ENCODE peak calls at places on chromosomes 2 and 18, in four cellular contexts. One of them, this sample, is unnamed.

GRCh38 chr2:53104263-53104662 is 663.3 kb upstream of the CHAC2 start:
- DNase-seq in left lung: no peak
- DNase-seq in cardiac fibroblast: peak
- DNase-seq in tibial artery: no peak
- DNase-seq in this sample: no peak

GRCh38 chr2:231364061-231364460 is 31.4 kb upstream of the B3GNT7 start:
- DNase-seq in left lung: no peak
- DNase-seq in cardiac fibroblast: no peak
- DNase-seq in tibial artery: peak
- DNase-seq in this sample: no peak

GRCh38 chr18:31072175-31072574 is 29.6 kb upstream of the DSC3 start:
- DNase-seq in left lung: no peak
- DNase-seq in cardiac fibroblast: no peak
- DNase-seq in tibial artery: no peak
- DNase-seq in this sample: no peak

GRCh38 chr2:195094330-195094729 is 562.7 kb upstream of the SLC39A10 start:
- DNase-seq in left lung: no peak
- DNase-seq in cardiac fibroblast: no peak
- DNase-seq in tibial artery: no peak
- DNase-seq in this sample: no peak

GRCh38 chr2:156473445-156473844 is 37.3 kb downstream of the GPD2 start:
- DNase-seq in left lung: no peak
- DNase-seq in cardiac fibroblast: no peak
- DNase-seq in tibial artery: no peak
- DNase-seq in this sample: no peak

GRCh38 chr2:237691200-237691907 is 64.0 kb downstream of the LRRFIP1 start:
- DNase-seq in left lung: no peak
- DNase-seq in cardiac fibroblast: no peak
- DNase-seq in tibial artery: no peak
- DNase-seq in this sample: peak

GRCh38 chr2:22486343-22486742 is 898.6 kb upstream of the KLHL29 start:
- DNase-seq in left lung: peak
- DNase-seq in cardiac fibroblast: no peak
- DNase-seq in tibial artery: no peak
- DNase-seq in this sample: no peak

GRCh38 chr2:207330912-207331311 is 165.2 kb upstream of the KLF7 start:
- DNase-seq in left lung: peak
- DNase-seq in cardiac fibroblast: peak
- DNase-seq in tibial artery: no peak
- DNase-seq in this sample: no peak

GRCh38 chr18:32469691-32470131 is 971 bp downstream of the GAREM1 start:
- DNase-seq in left lung: no peak
- DNase-seq in cardiac fibroblast: peak
- DNase-seq in tibial artery: no peak
- DNase-seq in this sample: no peak

GRCh38 chr2:40584432-40584831 is 132.5 kb upstream of the SLC8A1 start:
- DNase-seq in left lung: no peak
- DNase-seq in cardiac fibroblast: no peak
- DNase-seq in tibial artery: no peak
- DNase-seq in this sample: no peak

GRCh38 chr2:237418300-237418699 is 4.3 kb upstream of the COL6A3 start:
- DNase-seq in left lung: no peak
- DNase-seq in cardiac fibroblast: peak
- DNase-seq in tibial artery: no peak
- DNase-seq in this sample: no peak

GRCh38 chr18:46264255-46264654 is 160.1 kb downstream of the HAUS1 start:
- DNase-seq in left lung: no peak
- DNase-seq in cardiac fibroblast: peak
- DNase-seq in tibial artery: no peak
- DNase-seq in this sample: no peak

GRCh38 chr18:59915606-59916005 is 15.8 kb downstream of the PMAIP1 start:
- DNase-seq in left lung: no peak
- DNase-seq in cardiac fibroblast: no peak
- DNase-seq in tibial artery: no peak
- DNase-seq in this sample: no peak

GRCh38 chr2:45840481-45840880 is 189.0 kb downstream of the PRKCE start:
- DNase-seq in left lung: no peak
- DNase-seq in cardiac fibroblast: no peak
- DNase-seq in tibial artery: no peak
- DNase-seq in this sample: no peak

GRCh38 chr18:80247403-80247916 is at the start of gene PARD6G:
- DNase-seq in left lung: peak
- DNase-seq in cardiac fibroblast: peak
- DNase-seq in tibial artery: peak
- DNase-seq in this sample: peak

GRCh38 chr2:200322607-200323006 is 16.1 kb downstream of the SPATS2L start:
- DNase-seq in left lung: no peak
- DNase-seq in cardiac fibroblast: no peak
- DNase-seq in tibial artery: no peak
- DNase-seq in this sample: no peak

GRCh38 chr2:85907671-85908157 is 18.9 kb upstream of the ST3GAL5 start:
- DNase-seq in left lung: no peak
- DNase-seq in cardiac fibroblast: peak
- DNase-seq in tibial artery: no peak
- DNase-seq in this sample: no peak

GRCh38 chr2:58089081-58089480 is 42.5 kb downstream of the VRK2 start:
- DNase-seq in left lung: no peak
- DNase-seq in cardiac fibroblast: no peak
- DNase-seq in tibial artery: no peak
- DNase-seq in this sample: no peak

GRCh38 chr2:45533771-45534170 is 77.3 kb downstream of the SRBD1 start:
- DNase-seq in left lung: no peak
- DNase-seq in cardiac fibroblast: no peak
- DNase-seq in tibial artery: no peak
- DNase-seq in this sample: no peak

GRCh38 chr2:2645162-2645855 is 314.2 kb upstream of the MYT1L start:
- DNase-seq in left lung: no peak
- DNase-seq in cardiac fibroblast: no peak
- DNase-seq in tibial artery: peak
- DNase-seq in this sample: no peak

GRCh38 chr2:105257981-105258380 is 16.4 kb downstream of the GPR45 start:
- DNase-seq in left lung: no peak
- DNase-seq in cardiac fibroblast: no peak
- DNase-seq in tibial artery: no peak
- DNase-seq in this sample: no peak

GRCh38 chr2:95670686-95671085 is 78.9 kb downstream of the TRIM43 start:
- DNase-seq in left lung: no peak
- DNase-seq in cardiac fibroblast: no peak
- DNase-seq in tibial artery: no peak
- DNase-seq in this sample: no peak

GRCh38 chr2:236972491-236973379 is 113.0 kb upstream of the COPS8 start:
- DNase-seq in left lung: no peak
- DNase-seq in cardiac fibroblast: peak
- DNase-seq in tibial artery: no peak
- DNase-seq in this sample: no peak

GRCh38 chr18:63762518-63762917 is 12.7 kb upstream of the SERPINB7 start:
- DNase-seq in left lung: no peak
- DNase-seq in cardiac fibroblast: peak
- DNase-seq in tibial artery: no peak
- DNase-seq in this sample: no peak

GRCh38 chr2:125281242-125281641 is 1256.2 kb downstream of the CNTNAP5 start:
- DNase-seq in left lung: no peak
- DNase-seq in cardiac fibroblast: no peak
- DNase-seq in tibial artery: no peak
- DNase-seq in this sample: no peak

GRCh38 chr2:143948710-143949109 is 571.2 kb downstream of the ZEB2 start:
- DNase-seq in left lung: no peak
- DNase-seq in cardiac fibroblast: no peak
- DNase-seq in tibial artery: no peak
- DNase-seq in this sample: no peak

GRCh38 chr2:80364511-80365212 is 60.1 kb upstream of the LRRTM1 start:
- DNase-seq in left lung: no peak
- DNase-seq in cardiac fibroblast: no peak
- DNase-seq in tibial artery: no peak
- DNase-seq in this sample: no peak

GRCh38 chr2:45494275-45494977 is 116.6 kb downstream of the SRBD1 start:
- DNase-seq in left lung: no peak
- DNase-seq in cardiac fibroblast: peak
- DNase-seq in tibial artery: no peak
- DNase-seq in this sample: peak

GRCh38 chr18:36761186-36761698 is 67.6 kb downstream of the TPGS2 start:
- DNase-seq in left lung: no peak
- DNase-seq in cardiac fibroblast: no peak
- DNase-seq in tibial artery: no peak
- DNase-seq in this sample: no peak
- TF ChIP-seq CTCF in left lung: no peak
- TF ChIP-seq CTCF in cardiac fibroblast: no peak
- TF ChIP-seq CTCF in tibial artery: no peak
- TF ChIP-seq CTCF in this sample: no peak

DNA sequence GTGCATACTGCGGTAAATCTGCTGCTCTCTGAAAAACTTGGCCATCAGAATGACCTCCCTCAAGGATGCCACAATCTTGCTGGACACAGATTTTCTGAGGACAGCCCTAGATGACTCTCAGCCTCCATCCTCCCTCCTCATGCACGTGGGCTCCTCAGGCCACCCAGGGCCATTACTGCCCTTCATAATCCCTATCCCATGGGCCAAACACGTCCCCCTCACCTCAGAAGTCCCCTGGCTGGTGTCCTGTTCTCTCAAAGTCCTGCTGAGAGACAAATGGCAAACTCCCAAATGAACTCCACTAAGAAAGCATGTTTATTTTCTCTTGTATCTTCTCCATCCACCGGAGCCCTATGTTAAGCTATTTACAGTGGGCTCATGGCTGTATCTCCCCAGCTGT is 125.7 kb downstream of the MRO start:
- DNase-seq in left lung: no peak
- DNase-seq in cardiac fibroblast: no peak
- DNase-seq in tibial artery: no peak
- DNase-seq in this sample: no peak
- TF ChIP-seq CTCF in left lung: no peak
- TF ChIP-seq CTCF in cardiac fibroblast: no peak
- TF ChIP-seq CTCF in tibial artery: no peak
- TF ChIP-seq CTCF in this sample: no peak

GRCh38 chr2:11644293-11644692 is 25.7 kb downstream of the NTSR2 start:
- DNase-seq in left lung: no peak
- DNase-seq in cardiac fibroblast: no peak
- DNase-seq in tibial artery: no peak
- DNase-seq in this sample: no peak

GRCh38 chr2:11646530-11646929 is 23.5 kb downstream of the NTSR2 start:
- DNase-seq in left lung: no peak
- DNase-seq in cardiac fibroblast: no peak
- DNase-seq in tibial artery: no peak
- DNase-seq in this sample: no peak

GRCh38 chr2:11652141-11652540 is 17.9 kb downstream of the NTSR2 start:
- DNase-seq in left lung: no peak
- DNase-seq in cardiac fibroblast: peak
- DNase-seq in tibial artery: no peak
- DNase-seq in this sample: no peak

GRCh38 chr2:11649093-11649492 is 20.9 kb downstream of the NTSR2 start:
- DNase-seq in left lung: no peak
- DNase-seq in cardiac fibroblast: no peak
- DNase-seq in tibial artery: no peak
- DNase-seq in this sample: no peak

GRCh38 chr2:11647834-11648600 is 22.0 kb downstream of the NTSR2 start:
- DNase-seq in left lung: no peak
- DNase-seq in cardiac fibroblast: peak
- DNase-seq in tibial artery: no peak
- DNase-seq in this sample: no peak
- TF ChIP-seq CTCF in left lung: no peak
- TF ChIP-seq CTCF in cardiac fibroblast: peak
- TF ChIP-seq CTCF in tibial artery: no peak
- TF ChIP-seq CTCF in this sample: no peak

DNA sequence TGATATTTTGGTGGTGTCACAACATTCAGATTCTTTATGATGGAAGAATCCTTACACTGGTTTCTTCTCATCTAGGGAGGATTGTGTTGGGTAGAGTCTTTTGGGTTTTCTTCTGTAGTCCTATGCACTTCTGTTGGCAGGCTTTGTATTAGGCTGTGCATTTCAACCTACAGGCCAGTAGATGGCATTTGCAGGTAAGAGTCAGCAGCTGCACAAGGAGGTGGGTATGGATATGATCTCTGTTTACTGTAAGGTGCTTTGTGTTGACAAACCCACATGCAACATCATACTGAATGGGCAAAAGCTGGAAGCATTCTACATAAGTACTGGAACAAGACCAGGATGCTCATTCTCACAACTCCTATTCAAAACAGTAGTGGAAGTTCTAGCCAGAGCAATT is 656.8 kb downstream of the METTL4 start:
- DNase-seq in left lung: no peak
- DNase-seq in cardiac fibroblast: peak
- DNase-seq in tibial artery: no peak
- DNase-seq in this sample: no peak
- TF ChIP-seq CTCF in left lung: no peak
- TF ChIP-seq CTCF in cardiac fibroblast: peak
- TF ChIP-seq CTCF in tibial artery: no peak
- TF ChIP-seq CTCF in this sample: peak

DNA sequence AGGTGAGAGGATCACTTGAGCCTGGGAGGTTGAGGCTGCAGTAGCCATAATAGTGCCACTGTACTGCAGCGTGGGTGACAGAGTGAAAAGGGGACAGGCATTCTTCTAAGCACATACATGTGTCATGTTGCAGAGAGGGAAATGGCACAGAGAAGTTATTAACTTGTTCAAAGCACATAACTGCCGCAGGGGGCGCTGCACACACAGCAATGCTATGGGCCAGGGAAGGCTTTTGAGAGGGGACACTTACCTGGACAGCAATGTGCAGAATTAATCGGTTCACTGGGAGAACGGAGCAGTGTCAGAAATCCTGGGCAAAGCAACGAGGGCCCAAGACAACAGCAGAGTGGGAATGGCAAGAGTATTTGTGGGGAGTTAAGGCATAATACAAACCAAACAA is 2.4 kb downstream of the SCYGR8 start:
- DNase-seq in left lung: no peak
- DNase-seq in cardiac fibroblast: no peak
- DNase-seq in tibial artery: no peak
- DNase-seq in this sample: peak
- TF ChIP-seq CTCF in left lung: no peak
- TF ChIP-seq CTCF in cardiac fibroblast: peak
- TF ChIP-seq CTCF in tibial artery: no peak
- TF ChIP-seq CTCF in this sample: peak

DNA sequence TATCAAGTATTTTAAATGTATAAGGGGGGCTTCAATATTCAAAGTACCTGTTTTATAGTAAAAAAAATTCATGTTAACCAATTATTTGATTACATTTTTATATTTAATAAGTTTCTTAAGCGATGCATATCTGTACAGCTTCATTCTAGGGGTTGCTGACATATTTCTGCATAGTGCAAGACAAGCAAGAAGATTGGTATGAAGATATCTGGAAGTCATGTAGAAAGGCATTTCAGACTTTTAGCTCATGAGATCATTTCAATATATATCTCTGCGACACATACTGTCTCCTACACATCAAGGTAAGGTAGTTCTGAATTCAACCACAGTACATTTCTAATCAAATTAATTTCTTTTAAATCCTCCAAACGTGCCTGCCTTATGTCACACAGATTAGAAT is 73.1 kb downstream of the MEMO1 start:
- DNase-seq in left lung: no peak
- DNase-seq in cardiac fibroblast: no peak
- DNase-seq in tibial artery: no peak
- DNase-seq in this sample: no peak
- TF ChIP-seq CTCF in left lung: no peak
- TF ChIP-seq CTCF in cardiac fibroblast: no peak
- TF ChIP-seq CTCF in tibial artery: no peak
- TF ChIP-seq CTCF in this sample: no peak

This sample was measured in neural crest cell.